ENCODE peak calls at places on chromosomes 12 and 14, in seven cellular contexts. Q is AML-193; M is NCI-H1694; N is DMS 273 treated with DMSO at 0.1 percent for 48 hours; E is A172; B is HL-60; U is stimulated activated CD4-positive, alpha-beta T cell treated with anti-CD3 and anti-CD28 coated beads, Interleukin-12 subunit alpha, Interleukin-12 subunit beta, amount 100 ng/mL, for 4 hours. G is an unnamed sample.

GRCh38 chr12:120639771-120640721 is at the start of gene CABP1:
- DNase-seq in Q (no peak), M (peak), N (no peak), E (no peak), B (no peak), U (peak), G (no peak)

GRCh38 chr12:91140660-91141045 is 29.4 kb upstream of the LUM start:
- DNase-seq in Q (no peak), M (no peak), N (no peak), E (no peak), B (no peak), U (no peak), G (no peak)

GRCh38 chr12:80576641-80577418 is 130.6 kb upstream of the MYF6 start:
- DNase-seq in Q (no peak), M (no peak), N (no peak), E (no peak), B (no peak), U (no peak), G (no peak)

GRCh38 chr12:65740873-65741600 is 83.2 kb upstream of the HMGA2 start:
- DNase-seq in Q (no peak), M (no peak), N (no peak), E (no peak), B (peak), U (peak), G (no peak)

GRCh38 chr12:131770120-131770519 is 58.1 kb upstream of the MMP17 start:
- DNase-seq in Q (no peak), M (no peak), N (no peak), E (no peak), B (no peak), U (no peak), G (no peak)

GRCh38 chr12:53493610-53494391 is 5.5 kb downstream of the MAP3K12 start:
- DNase-seq in Q (no peak), M (no peak), N (no peak), E (no peak), B (no peak), U (no peak), G (no peak)

GRCh38 chr12:54394281-54394719 is 9.8 kb upstream of the ZNF385A start:
- DNase-seq in Q (peak), M (peak), N (no peak), E (peak), B (no peak), U (peak), G (no peak)

GRCh38 chr12:43766291-43766690 is 7.5 kb downstream of the IRAK4 start:
- DNase-seq in Q (no peak), M (no peak), N (no peak), E (no peak), B (no peak), U (no peak), G (no peak)

GRCh38 chr14:66140213-66140918 is 345.8 kb upstream of the CCDC196 start:
- DNase-seq in Q (peak), M (no peak), N (no peak), E (no peak), B (no peak), U (no peak), G (no peak)

GRCh38 chr12:12201274-12201758 is 65.5 kb downstream of the LRP6 start:
- DNase-seq in Q (no peak), M (no peak), N (no peak), E (peak), B (no peak), U (no peak), G (no peak)

GRCh38 chr12:52216107-52216506 is 16.9 kb upstream of the KRT7 start:
- DNase-seq in Q (no peak), M (no peak), N (no peak), E (no peak), B (no peak), U (no peak), G (no peak)

GRCh38 chr14:64937821-64938193 is 4.7 kb downstream of the GPX2 start:
- DNase-seq in Q (no peak), M (no peak), N (no peak), E (peak), B (no peak), U (no peak), G (no peak)

GRCh38 chr14:100546051-100546443 is 41.2 kb downstream of the BEGAIN start:
- DNase-seq in Q (no peak), M (no peak), N (no peak), E (no peak), B (no peak), U (no peak), G (no peak)

GRCh38 chr12:76558684-76559276 is 791 bp downstream of the OSBPL8 start:
- DNase-seq in Q (peak), M (no peak), N (no peak), E (peak), B (peak), U (peak), G (peak)

GRCh38 chr12:48977290-48978281 is 536 bp upstream of the WNT1 start:
- DNase-seq in Q (no peak), M (no peak), N (no peak), E (no peak), B (no peak), U (peak), G (no peak)

GRCh38 chr12:116880213-116880816 is 926 bp downstream of the HRK start:
- DNase-seq in Q (no peak), M (no peak), N (no peak), E (no peak), B (no peak), U (no peak), G (no peak)

GRCh38 chr12:95328708-95329107 is 111.1 kb downstream of the VEZT start:
- DNase-seq in Q (no peak), M (no peak), N (no peak), E (no peak), B (no peak), U (no peak), G (no peak)

GRCh38 chr12:64968989-64969819 is 144.8 kb downstream of the TBC1D30 start:
- DNase-seq in Q (no peak), M (no peak), N (no peak), E (peak), B (no peak), U (no peak), G (no peak)

GRCh38 chr12:62379026-62379722 is 87.5 kb upstream of the MON2 start:
- DNase-seq in Q (no peak), M (no peak), N (no peak), E (no peak), B (no peak), U (no peak), G (no peak)

GRCh38 chr12:40942326-40942725 is 245.8 kb upstream of the PDZRN4 start:
- DNase-seq in Q (no peak), M (no peak), N (no peak), E (peak), B (no peak), U (no peak), G (no peak)

GRCh38 chr12:94145231-94145979 is 3.0 kb upstream of the PLXNC1 start:
- DNase-seq in Q (peak), M (no peak), N (no peak), E (peak), B (no peak), U (no peak), G (no peak)

GRCh38 chr14:91403069-91403600 is 14.5 kb downstream of the CCDC88C start:
- DNase-seq in Q (no peak), M (no peak), N (no peak), E (no peak), B (no peak), U (no peak), G (no peak)

GRCh38 chr12:11969437-11970154 is 101.1 kb upstream of the BCL2L14 start:
- DNase-seq in Q (no peak), M (no peak), N (no peak), E (no peak), B (no peak), U (no peak), G (no peak)

GRCh38 chr14:100747021-100747586 is 20.4 kb downstream of the DLK1 start:
- DNase-seq in Q (no peak), M (peak), N (no peak), E (peak), B (no peak), U (no peak), G (no peak)

GRCh38 chr14:104749111-104749649 is 3.8 kb upstream of the SIVA1 start:
- DNase-seq in Q (no peak), M (peak), N (peak), E (peak), B (no peak), U (no peak), G (no peak)

GRCh38 chr12:104520242-104520900 is 63.6 kb downstream of the CHST11 start:
- DNase-seq in Q (no peak), M (peak), N (no peak), E (no peak), B (no peak), U (no peak), G (no peak)

GRCh38 chr12:59600174-59600573 is 4.3 kb downstream of the SLC16A7 start:
- DNase-seq in Q (peak), M (no peak), N (no peak), E (no peak), B (peak), U (no peak), G (no peak)

GRCh38 chr12:102096855-102097254 is 23.1 kb downstream of the NUP37 start:
- DNase-seq in Q (no peak), M (no peak), N (no peak), E (no peak), B (no peak), U (no peak), G (no peak)

GRCh38 chr12:4118601-4119156 is 154.9 kb upstream of the CCND2 start:
- DNase-seq in Q (no peak), M (no peak), N (no peak), E (no peak), B (no peak), U (no peak), G (no peak)

GRCh38 chr12:113381237-113381636 is 22.4 kb downstream of the SDS start:
- DNase-seq in Q (no peak), M (no peak), N (no peak), E (no peak), B (no peak), U (no peak), G (no peak)

GRCh38 chr12:109609256-109609821 is 35.7 kb downstream of the MVK start:
- DNase-seq in Q (no peak), M (no peak), N (no peak), E (no peak), B (no peak), U (no peak), G (no peak)

GRCh38 chr12:897386-897785 is 52.1 kb downstream of the RAD52 start:
- DNase-seq in Q (no peak), M (no peak), N (no peak), E (no peak), B (no peak), U (no peak), G (no peak)

GRCh38 chr14:55116246-55117030 is 12.6 kb upstream of the LGALS3 start:
- DNase-seq in Q (no peak), M (no peak), N (no peak), E (no peak), B (no peak), U (no peak), G (no peak)

GRCh38 chr12:6078378-6079083 is 45.9 kb downstream of the VWF start:
- DNase-seq in Q (no peak), M (no peak), N (no peak), E (peak), B (no peak), U (no peak), G (no peak)

GRCh38 chr12:78888583-78888982 is 24.0 kb downstream of the SYT1 start:
- DNase-seq in Q (no peak), M (no peak), N (no peak), E (peak), B (no peak), U (no peak), G (no peak)

GRCh38 chr12:95143784-95144205 is 70.4 kb upstream of the NR2C1 start:
- DNase-seq in Q (no peak), M (no peak), N (no peak), E (no peak), B (no peak), U (no peak), G (no peak)